ENCODE peak calls at places on chromosomes 2 and 18, in eight cellular contexts. T is K562, M is mesendoderm, S is brain microvascular endothelial cell, G is GM23338, O is IMR-90, I is transverse colon, H is stomach. E is an unnamed sample. For H3K36me3, the result is how much of the 10 kb centered on the place peaks cover.

GRCh38 chr18:79596451-79597175 is 83.0 kb upstream of the CTDP1 start:
- DNase-seq in S (no peak), H (no peak), G (no peak), O (no peak), T (no peak), I (peak), M (no peak), E (no peak)

GRCh38 chr2:195805283-195805976 is 148.4 kb downstream of the SLC39A10 start:
- DNase-seq in M (no peak), I (no peak), O (no peak), H (no peak), S (no peak), G (peak), T (no peak), E (no peak)

GRCh38 chr2:30040147-30040546 is 106.7 kb upstream of the YPEL5 start:
- DNase-seq in M (no peak), I (no peak), H (no peak), T (no peak), S (no peak), G (no peak), O (no peak), E (no peak)

GRCh38 chr2:120254178-120254577 is 1.5 kb downstream of the RALB start:
- DNase-seq in S (no peak), O (peak), M (no peak), G (no peak), T (no peak), H (no peak), I (no peak), E (no peak)

GRCh38 chr2:186554850-186555785 is 34.7 kb upstream of the ITGAV start:
- DNase-seq in M (peak), I (no peak), S (peak), H (no peak), T (no peak), O (peak), G (no peak), E (no peak)

GRCh38 chr18:35876243-35876642 is 96.2 kb upstream of the RMP24 start:
- DNase-seq in T (no peak), M (peak), S (no peak), H (no peak), G (no peak), O (no peak), I (no peak), E (no peak)

GRCh38 chr18:7459851-7460774 is 107.0 kb upstream of the PTPRM start:
- DNase-seq in I (no peak), M (no peak), G (peak), S (no peak), H (no peak), O (no peak), T (no peak), E (no peak)

GRCh38 chr2:170013802-170014551 is 164.0 kb upstream of the MYO3B start:
- DNase-seq in G (peak), S (peak), I (no peak), H (no peak), M (peak), O (peak), T (peak), E (no peak)

GRCh38 chr2:233928594-233929351 is 11.6 kb downstream of the TRPM8 start:
- DNase-seq in H (peak), I (peak), T (peak), G (peak), S (peak), M (peak), O (peak), E (no peak)
- H3K36me3 ChIP-seq in H (under half), I (under half), T (under half), G (under half), S (under half), M (under half), O (under half), E (under half)

GRCh38 chr2:85741811-85742507 is 11.8 kb upstream of the ATOH8 start:
- DNase-seq in S (peak), I (peak), G (no peak), M (no peak), H (peak), T (no peak), O (peak), E (no peak)
- H3K4me3 ChIP-seq in S (peak), I (no peak), G (no peak), M (no peak), H (no peak), T (no peak), O (no peak), E (no peak)

GRCh38 chr2:128115921-128116320 is 24.9 kb downstream of the UGGT1 start:
- DNase-seq in I (no peak), G (no peak), O (no peak), S (no peak), H (no peak), T (no peak), M (no peak), E (no peak)
- H3K36me3 ChIP-seq in I (half or more), G (under half), O (under half), S (under half), H (half or more), T (half or more), M (under half), E (under half)

GRCh38 chr2:68732533-68732932 is 2.1 kb upstream of the ARHGAP25 start:
- DNase-seq in G (no peak), T (no peak), S (no peak), M (no peak), I (no peak), H (no peak), O (no peak), E (no peak)

GRCh38 chr2:68734176-68734575 is 435 bp upstream of the ARHGAP25 start:
- DNase-seq in S (no peak), T (no peak), H (no peak), M (no peak), O (no peak), G (no peak), I (no peak), E (no peak)

GRCh38 chr2:68736086-68736485 is 1.5 kb downstream of the ARHGAP25 start:
- DNase-seq in M (peak), T (no peak), I (no peak), S (no peak), O (no peak), H (no peak), G (no peak), E (no peak)

GRCh38 chr2:68733365-68733764 is 1.2 kb upstream of the ARHGAP25 start:
- DNase-seq in S (no peak), I (no peak), M (no peak), G (no peak), O (no peak), T (no peak), H (no peak), E (no peak)

GRCh38 chr2:68734688-68735525 is at the start of gene ARHGAP25:
- DNase-seq in I (peak), G (no peak), O (no peak), T (no peak), H (no peak), S (no peak), M (no peak), E (peak)
- H3K4me3 ChIP-seq in I (peak), G (no peak), O (no peak), T (no peak), H (peak), S (no peak), M (no peak), E (peak)

E was measured in small intestine.